ENCODE peak calls at places on chromosomes 11 and 22, in seven cellular contexts. One of them, this sample, is unnamed.

GRCh38 chr11:24820541-24820940 is 323.7 kb downstream of the LUZP2 start:
- DNase-seq in CD4-positive, alpha-beta memory T cell: no peak
- DNase-seq in body of pancreas: no peak
- DNase-seq in psoas muscle: no peak
- DNase-seq in ovary: no peak
- DNase-seq in AG10803: no peak
- DNase-seq in fibroblast of lung: no peak
- DNase-seq in this sample: no peak

GRCh38 chr22:46110215-46110614 is 40.1 kb upstream of the PPARA start:
- DNase-seq in body of pancreas: peak
- DNase-seq in AG10803: peak
- DNase-seq in ovary: no peak
- DNase-seq in psoas muscle: no peak
- DNase-seq in CD4-positive, alpha-beta memory T cell: no peak
- DNase-seq in fibroblast of lung: peak
- DNase-seq in this sample: no peak

GRCh38 chr11:96259053-96259837 is 83.8 kb downstream of the MAML2 start:
- DNase-seq in ovary: no peak
- DNase-seq in fibroblast of lung: peak
- DNase-seq in AG10803: peak
- DNase-seq in body of pancreas: no peak
- DNase-seq in psoas muscle: no peak
- DNase-seq in CD4-positive, alpha-beta memory T cell: no peak
- DNase-seq in this sample: peak

GRCh38 chr11:10401275-10401674 is 53.8 kb upstream of the AMPD3 start:
- DNase-seq in ovary: no peak
- DNase-seq in body of pancreas: no peak
- DNase-seq in AG10803: no peak
- DNase-seq in fibroblast of lung: no peak
- DNase-seq in psoas muscle: no peak
- DNase-seq in CD4-positive, alpha-beta memory T cell: no peak
- DNase-seq in this sample: no peak

GRCh38 chr11:123083623-123084029 is 21.7 kb upstream of the HSPA8 start:
- DNase-seq in CD4-positive, alpha-beta memory T cell: peak
- DNase-seq in ovary: peak
- DNase-seq in psoas muscle: peak
- DNase-seq in fibroblast of lung: peak
- DNase-seq in body of pancreas: peak
- DNase-seq in AG10803: peak
- DNase-seq in this sample: peak

GRCh38 chr11:67002297-67002913 is 20.5 kb upstream of the SYT12 start:
- DNase-seq in body of pancreas: no peak
- DNase-seq in AG10803: no peak
- DNase-seq in ovary: no peak
- DNase-seq in fibroblast of lung: no peak
- DNase-seq in CD4-positive, alpha-beta memory T cell: no peak
- DNase-seq in psoas muscle: no peak
- DNase-seq in this sample: no peak

GRCh38 chr11:88603499-88603898 is 266.0 kb upstream of the CTSC start:
- DNase-seq in AG10803: peak
- DNase-seq in fibroblast of lung: peak
- DNase-seq in CD4-positive, alpha-beta memory T cell: no peak
- DNase-seq in psoas muscle: no peak
- DNase-seq in ovary: no peak
- DNase-seq in body of pancreas: no peak
- DNase-seq in this sample: no peak

GRCh38 chr11:96008161-96008560 is 84.3 kb upstream of the MTMR2 start:
- DNase-seq in body of pancreas: no peak
- DNase-seq in psoas muscle: no peak
- DNase-seq in CD4-positive, alpha-beta memory T cell: no peak
- DNase-seq in fibroblast of lung: peak
- DNase-seq in ovary: no peak
- DNase-seq in AG10803: peak
- DNase-seq in this sample: no peak

GRCh38 chr11:9750551-9750950 is 86.7 kb downstream of the SWAP70 start:
- DNase-seq in CD4-positive, alpha-beta memory T cell: no peak
- DNase-seq in psoas muscle: no peak
- DNase-seq in ovary: no peak
- DNase-seq in AG10803: no peak
- DNase-seq in fibroblast of lung: no peak
- DNase-seq in body of pancreas: no peak
- DNase-seq in this sample: no peak

GRCh38 chr11:72008728-72009127 is 10.0 kb downstream of the IL18BP start:
- DNase-seq in psoas muscle: no peak
- DNase-seq in CD4-positive, alpha-beta memory T cell: no peak
- DNase-seq in AG10803: no peak
- DNase-seq in ovary: no peak
- DNase-seq in body of pancreas: no peak
- DNase-seq in fibroblast of lung: no peak
- DNase-seq in this sample: no peak

GRCh38 chr11:7969756-7970646 is 4.8 kb upstream of the NLRP10 start:
- DNase-seq in fibroblast of lung: peak
- DNase-seq in body of pancreas: no peak
- DNase-seq in AG10803: peak
- DNase-seq in psoas muscle: no peak
- DNase-seq in ovary: no peak
- DNase-seq in CD4-positive, alpha-beta memory T cell: no peak
- DNase-seq in this sample: no peak

GRCh38 chr22:42881982-42882656 is 25.0 kb upstream of the ARFGAP3 start:
- DNase-seq in fibroblast of lung: no peak
- DNase-seq in AG10803: no peak
- DNase-seq in ovary: no peak
- DNase-seq in body of pancreas: peak
- DNase-seq in CD4-positive, alpha-beta memory T cell: no peak
- DNase-seq in psoas muscle: peak
- DNase-seq in this sample: no peak

GRCh38 chr11:57476883-57477506 is 16.7 kb downstream of the RTN4RL2 start:
- DNase-seq in AG10803: no peak
- DNase-seq in ovary: no peak
- DNase-seq in body of pancreas: peak
- DNase-seq in psoas muscle: peak
- DNase-seq in CD4-positive, alpha-beta memory T cell: peak
- DNase-seq in fibroblast of lung: peak
- DNase-seq in this sample: no peak

GRCh38 chr22:18120941-18121340 is 10.3 kb downstream of the TUBA8 start:
- DNase-seq in body of pancreas: no peak
- DNase-seq in AG10803: no peak
- DNase-seq in psoas muscle: no peak
- DNase-seq in fibroblast of lung: no peak
- DNase-seq in CD4-positive, alpha-beta memory T cell: no peak
- DNase-seq in ovary: no peak
- DNase-seq in this sample: no peak

GRCh38 chr11:45383229-45383628 is 97.1 kb upstream of the SYT13 start:
- DNase-seq in psoas muscle: no peak
- DNase-seq in AG10803: peak
- DNase-seq in body of pancreas: no peak
- DNase-seq in ovary: no peak
- DNase-seq in fibroblast of lung: peak
- DNase-seq in CD4-positive, alpha-beta memory T cell: no peak
- DNase-seq in this sample: no peak

GRCh38 chr11:117931971-117932370 is 2.8 kb upstream of the TMPRSS13 start:
- DNase-seq in AG10803: no peak
- DNase-seq in fibroblast of lung: no peak
- DNase-seq in ovary: peak
- DNase-seq in body of pancreas: peak
- DNase-seq in CD4-positive, alpha-beta memory T cell: peak
- DNase-seq in psoas muscle: no peak
- DNase-seq in this sample: no peak

GRCh38 chr22:30212996-30213441 is 33.5 kb downstream of the LIF start:
- DNase-seq in AG10803: peak
- DNase-seq in ovary: no peak
- DNase-seq in body of pancreas: no peak
- DNase-seq in CD4-positive, alpha-beta memory T cell: no peak
- DNase-seq in psoas muscle: no peak
- DNase-seq in fibroblast of lung: no peak
- DNase-seq in this sample: no peak

GRCh38 chr11:128269466-128269865 is 317.9 kb downstream of the ETS1 start:
- DNase-seq in CD4-positive, alpha-beta memory T cell: no peak
- DNase-seq in fibroblast of lung: no peak
- DNase-seq in body of pancreas: no peak
- DNase-seq in AG10803: peak
- DNase-seq in ovary: no peak
- DNase-seq in psoas muscle: no peak
- DNase-seq in this sample: no peak

GRCh38 chr22:39311592-39312400 is 7.6 kb downstream of the RPL3 start:
- DNase-seq in CD4-positive, alpha-beta memory T cell: no peak
- DNase-seq in fibroblast of lung: no peak
- DNase-seq in AG10803: no peak
- DNase-seq in psoas muscle: no peak
- DNase-seq in body of pancreas: no peak
- DNase-seq in ovary: no peak
- DNase-seq in this sample: no peak

GRCh38 chr11:77345621-77346020 is 44.1 kb upstream of the GDPD4 start:
- DNase-seq in ovary: no peak
- DNase-seq in body of pancreas: no peak
- DNase-seq in CD4-positive, alpha-beta memory T cell: no peak
- DNase-seq in AG10803: peak
- DNase-seq in fibroblast of lung: peak
- DNase-seq in psoas muscle: no peak
- DNase-seq in this sample: no peak

DNA sequence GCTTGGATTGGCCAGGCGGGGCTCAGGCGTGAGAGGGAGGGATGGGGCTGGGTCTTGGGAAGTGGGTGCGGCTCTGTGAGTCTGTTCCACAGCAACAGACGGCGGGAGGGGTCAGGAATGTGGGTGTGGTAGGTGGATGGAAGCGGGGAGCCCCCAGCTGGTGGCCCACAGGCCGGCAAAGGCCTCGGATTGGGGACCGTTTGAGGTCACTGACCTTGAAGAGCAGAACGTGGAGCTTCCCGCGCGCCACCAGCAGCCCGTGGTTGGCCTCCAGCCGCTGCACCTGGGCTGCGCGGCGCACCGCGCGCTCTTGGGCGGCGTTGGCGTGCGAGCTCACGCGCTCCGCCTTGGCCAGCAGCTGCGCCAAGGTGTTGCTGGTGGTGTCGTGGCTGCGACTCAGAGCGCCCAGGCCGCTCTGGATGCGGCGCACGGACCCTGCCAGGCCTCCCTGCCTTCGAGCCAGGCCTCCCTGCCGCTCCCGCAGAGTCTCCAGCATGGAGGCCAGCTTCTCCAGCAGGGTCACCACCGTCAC is 356 bp downstream of the CAVIN3 start:
- DNase-seq in CD4-positive, alpha-beta memory T cell: peak
- DNase-seq in ovary: peak
- DNase-seq in psoas muscle: peak
- DNase-seq in AG10803: peak
- DNase-seq in fibroblast of lung: peak
- DNase-seq in body of pancreas: peak
- DNase-seq in this sample: no peak
- H3K4me3 ChIP-seq in CD4-positive, alpha-beta memory T cell: no peak
- H3K4me3 ChIP-seq in ovary: peak
- H3K4me3 ChIP-seq in psoas muscle: peak
- H3K4me3 ChIP-seq in AG10803: peak
- H3K4me3 ChIP-seq in fibroblast of lung: peak
- H3K4me3 ChIP-seq in body of pancreas: peak
- H3K4me3 ChIP-seq in this sample: peak

DNA sequence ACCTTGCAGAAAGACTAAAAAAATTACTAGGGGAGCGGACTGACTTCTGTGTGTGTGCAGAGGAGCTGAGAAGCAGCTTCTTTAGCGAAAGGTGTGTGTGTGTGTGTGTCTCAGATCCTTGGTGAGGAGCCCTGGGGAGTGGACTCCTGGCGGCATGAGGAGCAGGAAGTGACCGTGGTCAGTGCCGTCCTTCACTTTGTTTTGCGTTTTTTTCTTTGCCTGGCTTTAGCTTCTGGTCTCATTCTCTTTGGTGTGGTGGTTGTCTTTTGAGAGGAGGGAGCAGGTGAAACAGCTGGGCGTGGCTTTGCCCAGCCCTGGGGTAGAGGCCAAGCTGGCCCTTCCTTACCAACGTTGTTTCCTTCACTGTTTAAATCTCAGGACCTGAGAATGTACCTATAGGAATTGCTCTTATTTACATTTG is 1.9 kb downstream of the ZBED4 start:
- DNase-seq in body of pancreas: peak
- DNase-seq in CD4-positive, alpha-beta memory T cell: no peak
- DNase-seq in AG10803: no peak
- DNase-seq in psoas muscle: no peak
- DNase-seq in ovary: no peak
- DNase-seq in fibroblast of lung: peak
- DNase-seq in this sample: no peak
- H3K4me3 ChIP-seq in body of pancreas: no peak
- H3K4me3 ChIP-seq in CD4-positive, alpha-beta memory T cell: no peak
- H3K4me3 ChIP-seq in AG10803: peak
- H3K4me3 ChIP-seq in psoas muscle: peak
- H3K4me3 ChIP-seq in ovary: no peak
- H3K4me3 ChIP-seq in fibroblast of lung: peak
- H3K4me3 ChIP-seq in this sample: peak

GRCh38 chr11:62805044-62805892 is at the start of gene NXF1:
- DNase-seq in AG10803: peak
- DNase-seq in psoas muscle: peak
- DNase-seq in body of pancreas: peak
- DNase-seq in fibroblast of lung: peak
- DNase-seq in CD4-positive, alpha-beta memory T cell: peak
- DNase-seq in ovary: peak
- DNase-seq in this sample: no peak

GRCh38 chr11:62806611-62807121 is 1.4 kb upstream of the NXF1 start:
- DNase-seq in CD4-positive, alpha-beta memory T cell: no peak
- DNase-seq in ovary: peak
- DNase-seq in body of pancreas: peak
- DNase-seq in psoas muscle: peak
- DNase-seq in AG10803: peak
- DNase-seq in fibroblast of lung: peak
- DNase-seq in this sample: no peak

GRCh38 chr11:62804310-62805043 is 763 bp downstream of the NXF1 start:
- DNase-seq in AG10803: peak
- DNase-seq in fibroblast of lung: peak
- DNase-seq in psoas muscle: no peak
- DNase-seq in body of pancreas: no peak
- DNase-seq in CD4-positive, alpha-beta memory T cell: no peak
- DNase-seq in ovary: no peak
- DNase-seq in this sample: no peak

GRCh38 chr11:62810748-62811147 is 5.5 kb upstream of the NXF1 start:
- DNase-seq in ovary: no peak
- DNase-seq in CD4-positive, alpha-beta memory T cell: no peak
- DNase-seq in AG10803: no peak
- DNase-seq in fibroblast of lung: no peak
- DNase-seq in psoas muscle: no peak
- DNase-seq in body of pancreas: no peak
- DNase-seq in this sample: no peak

DNA sequence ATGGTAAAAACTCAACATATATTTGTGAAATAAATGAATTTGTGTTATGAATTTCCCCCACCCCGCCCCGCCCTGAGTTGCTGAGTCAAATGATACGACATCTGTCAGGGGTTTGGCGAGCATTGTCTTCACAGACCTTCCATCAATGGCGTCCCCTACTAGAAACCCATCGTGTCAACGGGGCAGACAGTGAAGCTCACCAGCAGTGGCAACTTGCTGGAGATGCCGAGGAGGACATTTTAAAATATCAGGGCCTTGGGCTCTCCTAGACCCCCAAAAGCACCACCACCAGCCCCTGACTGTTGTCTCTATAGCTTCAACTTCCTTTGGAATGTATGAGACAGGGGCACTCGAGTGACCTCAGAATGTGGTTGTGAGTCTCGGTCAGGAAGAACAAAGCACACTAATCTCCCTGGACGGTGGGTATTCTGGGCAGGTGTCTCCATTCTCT is 776 bp upstream of the NXF1 start:
- DNase-seq in ovary: no peak
- DNase-seq in psoas muscle: no peak
- DNase-seq in fibroblast of lung: peak
- DNase-seq in CD4-positive, alpha-beta memory T cell: no peak
- DNase-seq in AG10803: no peak
- DNase-seq in body of pancreas: no peak
- DNase-seq in this sample: no peak
- H3K4me3 ChIP-seq in ovary: peak
- H3K4me3 ChIP-seq in psoas muscle: peak
- H3K4me3 ChIP-seq in fibroblast of lung: peak
- H3K4me3 ChIP-seq in CD4-positive, alpha-beta memory T cell: peak
- H3K4me3 ChIP-seq in AG10803: peak
- H3K4me3 ChIP-seq in body of pancreas: no peak
- H3K4me3 ChIP-seq in this sample: peak

GRCh38 chr11:845872-846271 is 3.2 kb downstream of the TSPAN4 start:
- DNase-seq in body of pancreas: no peak
- DNase-seq in ovary: no peak
- DNase-seq in AG10803: no peak
- DNase-seq in CD4-positive, alpha-beta memory T cell: no peak
- DNase-seq in fibroblast of lung: no peak
- DNase-seq in psoas muscle: no peak
- DNase-seq in this sample: no peak
- H3K4me3 ChIP-seq in body of pancreas: no peak
- H3K4me3 ChIP-seq in ovary: no peak
- H3K4me3 ChIP-seq in AG10803: peak
- H3K4me3 ChIP-seq in CD4-positive, alpha-beta memory T cell: no peak
- H3K4me3 ChIP-seq in fibroblast of lung: no peak
- H3K4me3 ChIP-seq in psoas muscle: no peak
- H3K4me3 ChIP-seq in this sample: no peak

This sample was measured in kidney epithelial cell.